ENCODE peak calls at places on chromosome 17, in five cellular contexts. R, C, E, N and Z are unnamed samples.

GRCh38 chr17:63598284-63598683 is 2.4 kb upstream of the TACO1 start:
- DNase-seq in N (no peak), E (no peak), R (no peak), C (no peak), Z (no peak)

GRCh38 chr17:40605301-40605700 is 40.0 kb upstream of the CCR7 start:
- DNase-seq in C (no peak), E (no peak), R (no peak), N (no peak), Z (no peak)

GRCh38 chr17:48259710-48260291 is 152.2 kb downstream of the SNX11 start:
- DNase-seq in N (peak; percentile 38), C (peak; percentile 35), E (no peak), R (no peak), Z (peak; percentile 46)

GRCh38 chr17:78133971-78134898 is 3.7 kb downstream of the TMC8 start:
- DNase-seq in C (peak; percentile 89), R (no peak), E (peak; percentile 80), N (peak; percentile 87), Z (peak; percentile 79)

GRCh38 chr17:65086465-65086864 is 29.9 kb upstream of the GNA13 start:
- DNase-seq in R (no peak), C (no peak), N (no peak), E (no peak), Z (no peak)

GRCh38 chr17:21034350-21035235 is 8.2 kb downstream of the USP22 start:
- DNase-seq in C (no peak), R (no peak), N (no peak), E (no peak), Z (no peak)

GRCh38 chr17:38457577-38458371 is 29.5 kb downstream of the ARHGAP23 start:
- DNase-seq in E (no peak), R (no peak), N (no peak), C (no peak), Z (no peak)

GRCh38 chr17:62652251-62653001 is 25.0 kb downstream of the MRC2 start:
- DNase-seq in N (peak; percentile 63), E (no peak), C (no peak), R (no peak), Z (peak; percentile 60)

GRCh38 chr17:31573861-31574260 is 182.4 kb downstream of the RAB11FIP4 start:
- DNase-seq in N (no peak), E (no peak), C (no peak), R (no peak), Z (no peak)

GRCh38 chr17:67289174-67289876 is 44.3 kb upstream of the HELZ start:
- DNase-seq in E (no peak), R (peak; percentile 3), N (no peak), C (no peak), Z (peak; percentile 52)

GRCh38 chr17:19433727-19434340 is 22.8 kb downstream of the RNF112 start:
- DNase-seq in R (no peak), C (no peak), E (no peak), N (peak; percentile 27), Z (no peak)

GRCh38 chr17:2982854-2983636 is 80.4 kb downstream of the OR1D5 start:
- DNase-seq in N (no peak), R (peak; percentile 29), E (no peak), C (no peak), Z (peak; percentile 49)

GRCh38 chr17:14752007-14752406 is 451.1 kb downstream of the HS3ST3B1 start:
- DNase-seq in E (no peak), R (no peak), N (no peak), C (no peak), Z (no peak)

GRCh38 chr17:50127661-50128361 is 2.1 kb downstream of the SAMD14 start:
- DNase-seq in C (no peak), E (no peak), R (no peak), N (no peak), Z (no peak)

GRCh38 chr17:50111687-50112655 is 16.8 kb downstream of the PDK2 start:
- DNase-seq in E (peak; percentile 52), N (peak; percentile 64), R (no peak), C (peak; percentile 87), Z (no peak)

GRCh38 chr17:39270923-39271322 is 45.2 kb upstream of the STAC2 start:
- DNase-seq in R (no peak), C (no peak), E (no peak), N (no peak), Z (no peak)

GRCh38 chr17:7929158-7930029 is at the start of gene KCNAB3:
- DNase-seq in R (no peak), E (no peak), N (peak; percentile 95), C (no peak), Z (no peak)

GRCh38 chr17:47895254-47895855 is 681 bp upstream of the SP2 start:
- DNase-seq in E (no peak), N (no peak), R (no peak), C (peak; percentile 58), Z (peak; percentile 55)

GRCh38 chr17:8807070-8807550 is 7.9 kb upstream of the MFSD6L start:
- DNase-seq in C (no peak), R (no peak), N (no peak), E (no peak), Z (no peak)

GRCh38 chr17:602436-602835 is 112.2 kb downstream of the VPS53 start:
- DNase-seq in N (no peak), R (no peak), E (no peak), C (no peak), Z (no peak)

GRCh38 chr17:64448665-64449512 is at the start of gene MILR1:
- DNase-seq in E (no peak), R (no peak), N (no peak), C (no peak), Z (peak; percentile 33)

GRCh38 chr17:2025220-2025621 is at the start of gene RTN4RL1:
- DNase-seq in R (no peak), E (peak; percentile 60), N (peak; percentile 81), C (peak; percentile 89), Z (peak; percentile 62)

DNA sequence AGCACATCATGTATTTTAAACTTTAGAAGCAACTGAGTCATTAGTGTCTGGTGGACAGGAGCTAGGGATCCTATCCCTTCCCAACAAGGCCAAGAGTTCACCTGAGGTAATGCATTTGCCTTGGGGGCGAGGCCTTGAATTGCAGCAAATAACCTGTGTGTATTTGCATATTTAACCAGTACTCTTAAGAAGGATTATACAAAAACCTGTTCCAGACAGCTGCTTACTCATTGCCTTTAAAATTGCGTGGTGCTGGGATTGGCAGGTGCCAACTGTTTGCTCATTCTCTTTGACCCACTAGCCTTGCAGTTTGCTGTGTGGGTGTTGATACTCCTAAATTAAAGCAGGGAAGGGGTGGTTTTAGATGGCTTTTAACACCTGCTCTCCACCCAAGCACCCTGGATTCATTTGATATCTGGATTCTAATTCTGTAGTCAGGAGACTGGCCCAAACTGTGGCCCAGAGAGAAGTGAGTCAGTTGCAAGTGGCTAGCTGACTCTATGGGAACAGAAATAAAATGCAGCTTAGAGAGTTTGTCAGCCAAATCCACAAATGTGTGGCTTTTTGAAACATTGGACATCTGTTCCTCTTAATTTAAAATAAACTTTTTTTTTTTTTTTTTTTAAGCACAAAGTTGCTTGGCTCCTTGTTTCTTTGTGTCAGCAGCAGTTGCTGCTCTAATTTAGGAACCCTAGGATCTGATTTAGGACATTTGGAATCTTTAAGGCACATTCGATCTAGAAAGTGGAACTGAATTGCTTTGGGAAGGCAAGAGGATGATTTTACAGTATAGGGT is 47.0 kb downstream of the TUBD1 start:
- DNase-seq in R (no peak), C (peak; percentile 52), E (no peak), N (no peak), Z (peak; percentile 89)
- TF ChIP-seq CTCF in R (no peak), C (no peak), E (peak; percentile 22), N (no peak), Z (no peak)

DNA sequence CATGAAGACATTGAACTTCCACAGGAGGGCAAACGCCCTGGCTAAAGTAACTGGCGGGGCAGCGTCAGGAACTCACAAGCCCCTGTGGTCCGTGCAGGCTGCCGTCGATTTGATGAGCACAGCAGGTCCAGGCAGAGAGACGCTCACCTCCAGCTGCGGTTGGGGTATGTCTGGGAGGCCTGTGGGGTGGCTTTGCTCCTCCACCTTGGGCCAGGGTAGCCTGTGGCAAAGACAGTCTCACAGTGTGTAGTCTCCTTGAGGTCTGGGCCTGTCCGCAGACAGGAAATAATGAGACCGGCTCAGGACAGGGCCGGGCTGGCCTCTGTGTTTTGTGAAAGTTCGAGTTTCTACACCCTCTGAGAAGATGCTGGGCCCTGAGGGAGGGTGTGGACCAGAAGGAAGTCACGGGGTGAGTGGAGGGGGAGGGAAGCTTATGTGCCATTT is 103.2 kb downstream of the METRNL start:
- DNase-seq in N (no peak), R (no peak), E (peak; percentile 47), C (peak; percentile 9), Z (peak; percentile 25)
- H3K9me3 ChIP-seq in N (no peaks in the 10 kb centered on the region), R (no peaks in the 10 kb centered on the region), E (no peaks in the 10 kb centered on the region), C (no peaks in the 10 kb centered on the region), Z (no peaks in the 10 kb centered on the region)

GRCh38 chr17:56656961-56657360 is 63.5 kb downstream of the NOG start:
- DNase-seq in C (no peak), N (no peak), E (no peak), R (no peak), Z (no peak)

GRCh38 chr17:56658648-56659047 is 65.1 kb downstream of the NOG start:
- DNase-seq in E (no peak), R (no peak), N (no peak), C (no peak), Z (no peak)

GRCh38 chr17:56648814-56649213 is 55.3 kb downstream of the NOG start:
- DNase-seq in E (no peak), R (no peak), C (no peak), N (no peak), Z (no peak)

GRCh38 chr17:56652608-56653007 is 59.1 kb downstream of the NOG start:
- DNase-seq in C (no peak), E (no peak), R (no peak), N (no peak), Z (no peak)

DNA sequence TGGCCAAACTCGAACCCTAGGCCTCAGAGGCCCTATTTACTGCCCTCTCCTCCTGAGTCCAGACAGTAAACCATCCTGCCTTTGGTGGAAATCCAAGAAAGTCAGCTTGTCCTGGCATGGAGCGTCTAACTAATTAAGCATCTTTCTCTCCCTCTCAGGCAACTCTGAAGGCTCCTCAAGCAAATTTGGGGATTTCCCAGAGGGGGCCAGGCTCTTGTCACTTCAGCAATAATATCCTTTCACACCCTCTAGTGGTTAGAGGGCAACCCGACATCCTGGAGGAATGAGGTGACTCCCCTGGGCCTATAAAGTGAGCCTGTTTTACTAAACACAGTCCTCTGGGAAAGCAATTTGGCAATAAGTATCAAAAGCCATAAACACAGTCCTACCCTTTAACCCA is 60.4 kb downstream of the NOG start:
- DNase-seq in E (no peak), C (peak; percentile 52), R (no peak), N (peak; percentile 82), Z (no peak)
- TF ChIP-seq CTCF in E (no peak), C (peak; percentile 76), R (no peak), N (peak; percentile 78), Z (no peak)

GRCh38 chr17:16639438-16639837 is 14.2 kb downstream of the ZNF624 start:
- DNase-seq in N (no peak), E (no peak), C (no peak), R (no peak), Z (no peak)
- H3K9me3 ChIP-seq in N (no peaks in the 10 kb centered on the region), E (no peaks in the 10 kb centered on the region), C (no peaks in the 10 kb centered on the region), R (no peaks in the 10 kb centered on the region), Z (no peaks in the 10 kb centered on the region)